ENCODE peak calls at places on chromosomes 1 and 21, in eight cellular contexts. L is IMR-90, V is Peyer's patch, J is cardiac muscle cell, A is fibroblast of the aortic adventitia, W is dorsolateral prefrontal cortex, E is ovary, O is fibroblast of lung. Y is an unnamed sample.

GRCh38 chr21:39715804-39716397 is 29.1 kb upstream of the IGSF5 start:
- DNase-seq in L (peak), V (no peak), J (peak), A (peak), W (no peak), E (peak), O (peak), Y (peak)

GRCh38 chr1:192488058-192488457 is 87.5 kb upstream of the RGS1 start:
- DNase-seq in L (no peak), V (no peak), J (no peak), A (no peak), W (no peak), E (no peak), O (no peak), Y (no peak)

GRCh38 chr1:45864765-45865164 is 61.4 kb downstream of the MAST2 start:
- DNase-seq in L (peak), V (no peak), J (peak), A (no peak), W (no peak), E (no peak), O (peak), Y (no peak)

GRCh38 chr1:203626910-203627246 is 246 bp downstream of the ATP2B4 start:
- DNase-seq in L (no peak), V (peak), J (no peak), A (no peak), W (no peak), E (no peak), O (no peak), Y (no peak)

GRCh38 chr1:205933672-205934618 is 9.3 kb downstream of the SLC26A9 start:
- DNase-seq in L (peak), V (no peak), J (peak), A (peak), W (no peak), E (no peak), O (peak), Y (no peak)

GRCh38 chr1:109282497-109282951 is 421 bp downstream of the PSRC1 start:
- DNase-seq in L (no peak), V (no peak), J (no peak), A (no peak), W (no peak), E (no peak), O (no peak), Y (no peak)

GRCh38 chr1:156656779-156657160 is 14.9 kb downstream of the BCAN start:
- DNase-seq in L (no peak), V (no peak), J (peak), A (no peak), W (no peak), E (no peak), O (peak), Y (no peak)

GRCh38 chr1:22639286-22639685 is 2.9 kb downstream of the C1QA start:
- DNase-seq in L (peak), V (no peak), J (peak), A (peak), W (no peak), E (no peak), O (peak), Y (no peak)

GRCh38 chr1:78054559-78054958 is 8.8 kb downstream of the GIPC2 start:
- DNase-seq in L (peak), V (no peak), J (peak), A (no peak), W (no peak), E (no peak), O (peak), Y (no peak)

GRCh38 chr21:33794586-33794985 is 121.0 kb downstream of the ATP5PO start:
- DNase-seq in L (no peak), V (no peak), J (no peak), A (no peak), W (no peak), E (no peak), O (no peak), Y (no peak)

GRCh38 chr1:159862557-159862956 is at the start of gene VSIG8:
- DNase-seq in L (no peak), V (no peak), J (no peak), A (no peak), W (no peak), E (no peak), O (no peak), Y (no peak)

GRCh38 chr1:111990878-111991760 is 1.7 kb upstream of the KCND3 start:
- DNase-seq in L (no peak), V (no peak), J (peak), A (peak), W (peak), E (peak), O (peak), Y (no peak)

GRCh38 chr1:7334475-7335035 is 436.5 kb upstream of the VAMP3 start:
- DNase-seq in L (peak), V (no peak), J (peak), A (peak), W (no peak), E (no peak), O (peak), Y (no peak)

GRCh38 chr1:201216395-201217085 is 25.9 kb downstream of the IGFN1 start:
- DNase-seq in L (no peak), V (no peak), J (no peak), A (no peak), W (no peak), E (peak), O (no peak), Y (peak)

GRCh38 chr1:244049969-244050834 is 881 bp upstream of the ZBTB18 start:
- DNase-seq in L (no peak), V (peak), J (no peak), A (no peak), W (peak), E (no peak), O (no peak), Y (no peak)

GRCh38 chr1:45009956-45010854 is 919 bp downstream of the HECTD3 start:
- DNase-seq in L (no peak), V (no peak), J (no peak), A (no peak), W (no peak), E (no peak), O (no peak), Y (no peak)

GRCh38 chr1:45730075-45730779 is 20.2 kb downstream of the IPP start:
- DNase-seq in L (no peak), V (no peak), J (peak), A (no peak), W (no peak), E (no peak), O (no peak), Y (no peak)

GRCh38 chr1:157830887-157831286 is 10.7 kb downstream of the CD5L start:
- DNase-seq in L (no peak), V (no peak), J (no peak), A (no peak), W (no peak), E (no peak), O (no peak), Y (no peak)

GRCh38 chr1:206581571-206581981 is 30.7 kb downstream of the EIF2D start:
- DNase-seq in L (no peak), V (peak), J (peak), A (no peak), W (no peak), E (no peak), O (no peak), Y (peak)

GRCh38 chr1:10338047-10338446 is 60.8 kb upstream of the PGD start:
- DNase-seq in L (peak), V (no peak), J (peak), A (peak), W (peak), E (peak), O (peak), Y (peak)

GRCh38 chr1:202835548-202836072 is 24.9 kb downstream of the PCAT6 start:
- DNase-seq in L (no peak), V (peak), J (no peak), A (no peak), W (no peak), E (no peak), O (no peak), Y (peak)

GRCh38 chr1:8015036-8015808 is 10.9 kb downstream of the ERRFI1 start:
- DNase-seq in L (peak), V (no peak), J (peak), A (peak), W (no peak), E (peak), O (peak), Y (no peak)

GRCh38 chr1:208139434-208140086 is 104.6 kb downstream of the PLXNA2 start:
- DNase-seq in L (no peak), V (no peak), J (no peak), A (no peak), W (no peak), E (no peak), O (no peak), Y (no peak)

GRCh38 chr1:222521299-222522104 is 26.4 kb downstream of the HHIPL2 start:
- DNase-seq in L (peak), V (no peak), J (peak), A (peak), W (no peak), E (no peak), O (peak), Y (no peak)

GRCh38 chr1:154837679-154838171 is 32.4 kb downstream of the KCNN3 start:
- DNase-seq in L (no peak), V (peak), J (peak), A (no peak), W (no peak), E (peak), O (no peak), Y (no peak)

GRCh38 chr1:176989754-176990153 is 174.8 kb downstream of the ASTN1 start:
- DNase-seq in L (no peak), V (no peak), J (peak), A (no peak), W (no peak), E (peak), O (no peak), Y (no peak)

GRCh38 chr1:68231627-68232303 is 558 bp downstream of the WLS start:
- DNase-seq in L (peak), V (peak), J (peak), A (peak), W (no peak), E (peak), O (peak), Y (no peak)

GRCh38 chr1:64654519-64655341 is 90.1 kb upstream of the RAVER2 start:
- DNase-seq in L (peak), V (no peak), J (peak), A (peak), W (no peak), E (peak), O (peak), Y (no peak)

GRCh38 chr1:224458296-224458695 is 23.7 kb upstream of the WDR26 start:
- DNase-seq in L (no peak), V (no peak), J (no peak), A (no peak), W (no peak), E (peak), O (no peak), Y (no peak)

GRCh38 chr1:244603498-244603897 is 49.4 kb upstream of the DESI2 start:
- DNase-seq in L (peak), V (no peak), J (peak), A (peak), W (no peak), E (no peak), O (peak), Y (no peak)

GRCh38 chr1:38330799-38331198 is 284.2 kb upstream of the POU3F1 start:
- DNase-seq in L (no peak), V (no peak), J (no peak), A (no peak), W (no peak), E (no peak), O (no peak), Y (no peak)

GRCh38 chr1:226417350-226417749 is 9.5 kb upstream of the PARP1 start:
- DNase-seq in L (no peak), V (no peak), J (no peak), A (no peak), W (no peak), E (no peak), O (no peak), Y (no peak)

GRCh38 chr1:41611068-41611931 is 126.8 kb upstream of the EDN2 start:
- DNase-seq in L (no peak), V (no peak), J (no peak), A (no peak), W (no peak), E (no peak), O (no peak), Y (no peak)

GRCh38 chr1:86998727-86999126 is 84.3 kb downstream of the HS2ST1 start:
- DNase-seq in L (no peak), V (no peak), J (no peak), A (no peak), W (no peak), E (no peak), O (no peak), Y (no peak)

GRCh38 chr1:223708001-223708359 is 4.4 kb upstream of the CAPN2 start:
- DNase-seq in L (no peak), V (no peak), J (no peak), A (no peak), W (no peak), E (no peak), O (no peak), Y (no peak)

GRCh38 chr1:159014003-159014571 is 4.4 kb downstream of the IFI16 start:
- DNase-seq in L (no peak), V (no peak), J (no peak), A (no peak), W (no peak), E (no peak), O (no peak), Y (no peak)

GRCh38 chr1:18463984-18464664 is 16.6 kb upstream of the KLHDC7A start:
- DNase-seq in L (no peak), V (no peak), J (no peak), A (no peak), W (no peak), E (no peak), O (no peak), Y (no peak)

GRCh38 chr1:178283409-178283808 is 189.5 kb downstream of the RASAL2 start:
- DNase-seq in L (peak), V (no peak), J (peak), A (no peak), W (no peak), E (no peak), O (peak), Y (no peak)

GRCh38 chr1:55064861-55065263 is 25.5 kb downstream of the PCSK9 start:
- DNase-seq in L (peak), V (no peak), J (peak), A (peak), W (no peak), E (no peak), O (peak), Y (no peak)

GRCh38 chr1:11533790-11534787 is 55.1 kb downstream of the DISP3 start:
- DNase-seq in L (no peak), V (no peak), J (no peak), A (no peak), W (no peak), E (no peak), O (no peak), Y (no peak)

GRCh38 chr1:11535761-11536572 is 57.0 kb downstream of the DISP3 start:
- DNase-seq in L (no peak), V (no peak), J (no peak), A (no peak), W (no peak), E (no peak), O (no peak), Y (no peak)

GRCh38 chr1:11536573-11537379 is 57.8 kb downstream of the DISP3 start:
- DNase-seq in L (no peak), V (no peak), J (no peak), A (no peak), W (no peak), E (no peak), O (no peak), Y (no peak)

GRCh38 chr1:11535316-11535715 is 56.4 kb downstream of the DISP3 start:
- DNase-seq in L (no peak), V (no peak), J (no peak), A (no peak), W (no peak), E (no peak), O (no peak), Y (no peak)

GRCh38 chr1:11534846-11535245 is 55.9 kb downstream of the DISP3 start:
- DNase-seq in L (no peak), V (no peak), J (no peak), A (no peak), W (no peak), E (no peak), O (no peak), Y (no peak)
- TF ChIP-seq CTCF in L (no peak), V (no peak), J (no peak), A (no peak), W (no peak), E (no peak), O (no peak), Y (no peak)

GRCh38 chr1:145977016-145977415 is 12.5 kb downstream of the POLR3GL start:
- DNase-seq in L (no peak), V (no peak), J (no peak), A (no peak), W (no peak), E (peak), O (no peak), Y (no peak)

GRCh38 chr1:145978477-145978859 is 14.0 kb downstream of the POLR3GL start:
- DNase-seq in L (no peak), V (no peak), J (no peak), A (no peak), W (no peak), E (no peak), O (no peak), Y (no peak)

GRCh38 chr1:145977486-145978476 is 13.3 kb downstream of the POLR3GL start:
- DNase-seq in L (peak), V (peak), J (peak), A (peak), W (peak), E (peak), O (peak), Y (peak)

GRCh38 chr1:145979746-145980435 is 15.4 kb downstream of the POLR3GL start:
- DNase-seq in L (no peak), V (peak), J (peak), A (peak), W (no peak), E (peak), O (peak), Y (no peak)

GRCh38 chr1:145978860-145979745 is 14.6 kb downstream of the POLR3GL start:
- DNase-seq in L (peak), V (peak), J (peak), A (peak), W (peak), E (peak), O (peak), Y (peak)
- TF ChIP-seq CTCF in L (no peak), V (peak), J (peak), A (peak), W (no peak), E (no peak), O (peak), Y (no peak)

DNA sequence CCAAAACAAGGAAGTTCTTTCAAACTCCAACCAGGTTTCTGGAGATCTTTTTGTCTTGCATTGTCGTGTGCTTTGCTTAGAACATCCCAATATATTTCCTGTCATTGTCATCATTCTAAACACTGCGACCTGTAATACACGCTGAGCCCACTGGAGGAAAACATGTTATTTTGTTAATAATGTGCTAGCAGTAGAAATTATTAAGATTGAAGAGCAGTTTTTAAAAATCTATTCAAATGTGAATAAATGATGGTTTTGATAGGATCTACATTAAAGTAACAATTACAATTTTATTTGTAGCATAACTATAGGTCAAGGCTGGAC is 268.5 kb downstream of the PTPRC start:
- DNase-seq in L (no peak), V (no peak), J (no peak), A (no peak), W (no peak), E (no peak), O (no peak), Y (no peak)
- TF ChIP-seq CTCF in L (no peak), V (peak), J (no peak), A (no peak), W (no peak), E (no peak), O (no peak), Y (peak)

GRCh38 chr1:6165027-6165426 is 15.1 kb downstream of the CHD5 start:
- DNase-seq in L (no peak), V (no peak), J (no peak), A (no peak), W (no peak), E (no peak), O (no peak), Y (no peak)

GRCh38 chr1:6162341-6162740 is 17.8 kb downstream of the CHD5 start:
- DNase-seq in L (no peak), V (no peak), J (no peak), A (no peak), W (no peak), E (no peak), O (no peak), Y (no peak)

GRCh38 chr1:6163973-6164617 is 16.0 kb downstream of the CHD5 start:
- DNase-seq in L (no peak), V (no peak), J (no peak), A (no peak), W (no peak), E (no peak), O (no peak), Y (no peak)

GRCh38 chr1:6163191-6163972 is 16.7 kb downstream of the CHD5 start:
- DNase-seq in L (no peak), V (no peak), J (no peak), A (no peak), W (no peak), E (no peak), O (no peak), Y (no peak)

DNA sequence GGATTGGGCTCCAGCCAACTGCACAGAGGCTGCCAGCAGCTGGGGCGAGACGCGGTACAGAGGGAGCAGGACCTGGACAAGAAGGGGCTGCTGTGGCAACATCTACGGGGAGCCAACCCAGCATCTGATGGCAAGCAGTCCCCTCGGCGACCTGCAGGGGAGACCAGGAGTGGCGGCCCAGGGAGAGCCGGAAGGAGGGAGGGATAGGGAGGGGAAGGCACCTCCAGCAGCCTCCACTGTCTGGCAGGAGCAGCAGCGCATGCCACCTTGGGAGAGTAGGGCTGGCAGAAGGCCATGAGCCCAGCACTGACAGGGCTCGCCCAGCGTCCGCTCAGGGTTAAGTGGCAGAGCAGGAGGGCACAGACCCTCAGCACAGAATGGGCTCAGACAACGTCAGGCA is 17.3 kb downstream of the CHD5 start:
- DNase-seq in L (no peak), V (no peak), J (no peak), A (no peak), W (no peak), E (no peak), O (no peak), Y (no peak)
- TF ChIP-seq CTCF in L (no peak), V (no peak), J (no peak), A (no peak), W (no peak), E (no peak), O (no peak), Y (no peak)

GRCh38 chr1:239805042-239805441 is 286.6 kb upstream of the FMN2 start:
- DNase-seq in L (no peak), V (no peak), J (no peak), A (no peak), W (no peak), E (no peak), O (no peak), Y (no peak)

GRCh38 chr1:239803666-239804228 is 287.9 kb upstream of the FMN2 start:
- DNase-seq in L (no peak), V (no peak), J (no peak), A (no peak), W (no peak), E (no peak), O (no peak), Y (no peak)

GRCh38 chr1:239805888-239806772 is 285.6 kb upstream of the FMN2 start:
- DNase-seq in L (no peak), V (no peak), J (no peak), A (no peak), W (no peak), E (no peak), O (no peak), Y (no peak)

GRCh38 chr1:239804265-239804664 is 287.4 kb upstream of the FMN2 start:
- DNase-seq in L (no peak), V (no peak), J (no peak), A (no peak), W (no peak), E (no peak), O (no peak), Y (no peak)

DNA sequence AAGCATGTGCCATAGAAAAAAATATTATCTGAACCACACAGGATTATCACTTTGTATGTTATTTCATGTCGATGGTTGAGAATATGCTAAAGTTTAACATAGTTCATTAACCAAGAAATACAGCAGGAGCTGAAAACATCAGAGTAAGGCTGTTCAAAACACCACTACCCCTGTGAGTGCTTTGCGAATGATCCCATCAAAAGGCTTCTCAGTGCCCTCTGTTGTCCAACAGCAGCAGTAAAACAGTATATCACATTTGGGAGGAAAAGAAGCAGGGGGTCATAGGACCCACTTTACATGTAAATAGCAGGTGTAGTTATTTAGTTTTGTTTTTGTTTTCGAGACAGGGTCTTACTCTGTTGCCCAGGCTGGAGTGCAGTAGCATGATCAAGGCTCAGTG is 289.4 kb upstream of the FMN2 start:
- DNase-seq in L (no peak), V (no peak), J (no peak), A (no peak), W (no peak), E (no peak), O (no peak), Y (no peak)
- TF ChIP-seq CTCF in L (no peak), V (no peak), J (no peak), A (no peak), W (no peak), E (no peak), O (no peak), Y (no peak)

Y was measured in natural killer cell.